ENCODE peak calls at places on chromosome 2, in four cellular contexts. L is CD4-positive, alpha-beta T cell; O is spleen; P is AG04450. D is an unnamed sample.

GRCh38 chr2:219439518-219439917 is 4.9 kb downstream of the SPEG start:
- DNase-seq in O (no peak), P (no peak), L (no peak), D (no peak)

GRCh38 chr2:55864351-55865084 is 59.1 kb downstream of the EFEMP1 start:
- DNase-seq in P (no peak), O (no peak), L (no peak), D (no peak)

GRCh38 chr2:241315879-241316700 is at the start of gene SEPTIN2:
- DNase-seq in O (peak), P (no peak), L (no peak), D (peak)

GRCh38 chr2:143254108-143254507 is 124.9 kb downstream of the ARHGAP15 start:
- DNase-seq in L (peak), P (no peak), O (no peak), D (no peak)

GRCh38 chr2:85169581-85169980 is 36.4 kb downstream of the TCF7L1 start:
- DNase-seq in L (no peak), O (peak), P (no peak), D (no peak)

GRCh38 chr2:182144780-182145170 is 159.1 kb downstream of the PPP1R1C start:
- DNase-seq in L (no peak), P (no peak), O (no peak), D (no peak)

GRCh38 chr2:229431331-229431954 is 160.4 kb upstream of the PID1 start:
- DNase-seq in O (no peak), L (no peak), P (no peak), D (no peak)

GRCh38 chr2:195561205-195562032 is 95.6 kb upstream of the SLC39A10 start:
- DNase-seq in P (peak), L (no peak), O (peak), D (no peak)

GRCh38 chr2:82795446-82795845 is 1663.6 kb downstream of the SUCLG1 start:
- DNase-seq in L (no peak), O (no peak), P (no peak), D (no peak)

GRCh38 chr2:162676515-162676914 is 162.1 kb downstream of the KCNH7 start:
- DNase-seq in O (no peak), L (no peak), P (no peak), D (no peak)

GRCh38 chr2:6181525-6182270 is 489.5 kb downstream of the SOX11 start:
- DNase-seq in P (peak), L (no peak), O (no peak), D (no peak)

GRCh38 chr2:47339745-47340541 is 63.0 kb upstream of the MSH2 start:
- DNase-seq in L (no peak), P (no peak), O (no peak), D (no peak)

GRCh38 chr2:236828820-236829219 is 256.9 kb upstream of the COPS8 start:
- DNase-seq in O (no peak), L (no peak), P (no peak), D (no peak)
- H3K27ac ChIP-seq in O (no peak), L (no peak), P (no peak), D (no peak)

GRCh38 chr2:217045725-217046475 is 186.0 kb upstream of the TNP1 start:
- DNase-seq in L (no peak), P (no peak), O (no peak), D (no peak)
- H3K27ac ChIP-seq in L (no peak), P (no peak), O (no peak), D (no peak)

GRCh38 chr2:25044011-25044410 is 2.1 kb downstream of the EFR3B start:
- DNase-seq in L (no peak), P (no peak), O (no peak), D (no peak)

GRCh38 chr2:25043241-25043867 is 1.5 kb downstream of the EFR3B start:
- DNase-seq in L (peak), O (peak), P (peak), D (no peak)

GRCh38 chr2:25042321-25043240 is 705 bp downstream of the EFR3B start:
- DNase-seq in L (peak), P (no peak), O (no peak), D (no peak)

GRCh38 chr2:25041307-25041927 is 459 bp upstream of the EFR3B start:
- DNase-seq in L (peak), P (no peak), O (peak), D (no peak)

GRCh38 chr2:25041928-25042320 is at the start of gene EFR3B:
- DNase-seq in P (peak), O (peak), L (peak), D (peak)
- H3K27ac ChIP-seq in P (no peak), O (peak), L (no peak), D (peak)

GRCh38 chr2:160408205-160408561 is 85.4 kb downstream of the RBMS1 start:
- DNase-seq in O (no peak), P (no peak), L (no peak), D (no peak)
- H3K27ac ChIP-seq in O (peak), P (peak), L (peak), D (no peak)

GRCh38 chr2:176096986-176097819 is 2.4 kb upstream of the HOXD12 start:
- DNase-seq in O (peak), P (peak), L (peak), D (no peak)
- H3K27ac ChIP-seq in O (no peak), P (no peak), L (no peak), D (no peak)

GRCh38 chr2:3126171-3126685 is 251.4 kb downstream of the EIPR1 start:
- DNase-seq in L (no peak), O (no peak), P (no peak), D (peak)

GRCh38 chr2:3127279-3127690 is 250.3 kb downstream of the EIPR1 start:
- DNase-seq in L (no peak), O (no peak), P (no peak), D (no peak)

GRCh38 chr2:3124921-3125760 is 252.5 kb downstream of the EIPR1 start:
- DNase-seq in P (no peak), L (no peak), O (peak), D (peak)

GRCh38 chr2:3126686-3127278 is 250.8 kb downstream of the EIPR1 start:
- DNase-seq in L (no peak), P (no peak), O (peak), D (no peak)

DNA sequence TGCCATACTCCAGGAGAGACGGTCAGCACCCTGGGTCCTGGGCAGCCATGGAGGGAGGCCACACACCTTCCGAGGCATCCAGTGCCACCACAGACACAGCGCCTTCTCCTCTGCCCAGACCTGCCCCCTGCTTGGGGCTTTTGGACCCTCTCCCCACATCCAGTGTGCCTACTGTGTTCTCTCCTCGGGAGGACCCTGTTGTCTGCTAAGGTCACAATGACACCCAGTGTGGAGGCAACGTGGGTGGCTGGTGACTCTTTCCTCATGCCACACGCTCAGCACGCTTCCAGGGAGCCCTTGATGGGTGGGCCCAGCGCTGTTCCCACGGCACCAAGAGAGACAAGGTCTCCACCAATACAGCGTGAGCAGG is 251.9 kb downstream of the EIPR1 start:
- DNase-seq in L (no peak), P (no peak), O (no peak), D (no peak)
- H3K27ac ChIP-seq in L (no peak), P (no peak), O (no peak), D (peak)

D was measured in caudate nucleus.